ENCODE peak calls at places on chromosomes 2 and 18, in six cellular contexts. G is K562, X is WTC11, T is H1, O is A549, J is HepG2. M is an unnamed sample.

GRCh38 chr18:3213231-3214059 is 6.3 kb downstream of the MYOM1 start:
- DNase-seq in G (peak), X (no peak), T (no peak), O (no peak), J (no peak), M (peak)

GRCh38 chr2:232372231-232373208 is 6.0 kb upstream of the ALPP start:
- DNase-seq in G (no peak), X (peak), T (no peak), O (no peak), J (no peak), M (no peak)

GRCh38 chr2:54481686-54482085 is 25.6 kb downstream of the SPTBN1 start:
- DNase-seq in G (no peak), X (no peak), T (no peak), O (no peak), J (no peak), M (no peak)

GRCh38 chr2:10819714-10820314 is 7.2 kb upstream of the PDIA6 start:
- DNase-seq in G (no peak), X (no peak), T (no peak), O (no peak), J (no peak), M (no peak)

GRCh38 chr2:130963849-130964793 is 127.4 kb downstream of the ARHGEF4 start:
- DNase-seq in G (peak), X (peak), T (peak), O (peak), J (no peak), M (no peak)

GRCh38 chr18:39667905-39668304 is 2102.3 kb upstream of the CELF4 start:
- DNase-seq in G (no peak), X (no peak), T (no peak), O (no peak), J (no peak), M (peak)

GRCh38 chr18:76765649-76766048 is 56.7 kb upstream of the ZNF236 start:
- DNase-seq in G (no peak), X (no peak), T (no peak), O (no peak), J (no peak), M (no peak)

GRCh38 chr18:23872701-23873550 is 141.6 kb upstream of the TTC39C start:
- DNase-seq in G (no peak), X (no peak), T (no peak), O (no peak), J (no peak), M (no peak)

GRCh38 chr2:135230150-135230549 is 178.1 kb downstream of the RAB3GAP1 start:
- DNase-seq in G (peak), X (no peak), T (no peak), O (no peak), J (no peak), M (no peak)

GRCh38 chr2:176536739-176537138 is 267.5 kb downstream of the MTX2 start:
- DNase-seq in G (no peak), X (no peak), T (no peak), O (no peak), J (no peak), M (no peak)

GRCh38 chr2:223123859-223124610 is 72.0 kb downstream of the KCNE4 start:
- DNase-seq in G (no peak), X (no peak), T (no peak), O (no peak), J (no peak), M (no peak)

GRCh38 chr2:16194530-16194929 is 254.2 kb downstream of the MYCN start:
- DNase-seq in G (no peak), X (no peak), T (no peak), O (no peak), J (no peak), M (no peak)

GRCh38 chr2:225765845-225766244 is 366.3 kb downstream of the NYAP2 start:
- DNase-seq in G (no peak), X (no peak), T (no peak), O (no peak), J (no peak), M (no peak)

GRCh38 chr18:22684268-22684667 is 248.9 kb upstream of the RBBP8 start:
- DNase-seq in G (no peak), X (no peak), T (no peak), O (no peak), J (no peak), M (no peak)

GRCh38 chr2:104163611-104164157 is 690.2 kb upstream of the POU3F3 start:
- DNase-seq in G (no peak), X (no peak), T (no peak), O (no peak), J (no peak), M (no peak)

GRCh38 chr2:47867205-47867604 is 39.1 kb downstream of the FBXO11 start:
- DNase-seq in G (no peak), X (no peak), T (no peak), O (no peak), J (no peak), M (peak)

GRCh38 chr2:129174143-129174542 is 805.3 kb upstream of the RAB6C start:
- DNase-seq in G (no peak), X (no peak), T (no peak), O (no peak), J (no peak), M (no peak)

GRCh38 chr2:188979730-188980123 is 5.6 kb downstream of the COL3A1 start:
- DNase-seq in G (no peak), X (no peak), T (no peak), O (no peak), J (no peak), M (no peak)

GRCh38 chr2:52423655-52424054 is 1343.9 kb upstream of the CHAC2 start:
- DNase-seq in G (no peak), X (no peak), T (no peak), O (no peak), J (no peak), M (no peak)

GRCh38 chr2:52428224-52428623 is 1339.4 kb upstream of the CHAC2 start:
- DNase-seq in G (no peak), X (peak), T (no peak), O (no peak), J (no peak), M (no peak)

DNA sequence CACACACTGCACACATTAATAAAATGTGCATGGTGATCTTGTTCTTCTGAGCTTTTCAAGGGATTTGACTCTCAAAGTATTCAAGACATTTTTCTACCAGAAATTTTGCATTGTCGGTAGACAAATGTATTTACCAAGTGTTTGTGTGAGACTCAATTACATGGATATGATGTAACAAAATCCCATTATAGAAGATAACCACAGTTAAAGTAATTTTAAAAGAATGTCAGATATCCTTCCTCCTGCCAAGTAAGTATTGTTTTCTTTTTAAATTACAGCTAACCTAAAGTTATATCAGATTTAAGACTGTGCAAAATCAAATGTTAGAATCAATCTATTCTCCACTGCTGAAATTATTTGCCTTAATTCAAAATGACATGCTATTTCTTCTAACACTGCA is 1344.5 kb upstream of the CHAC2 start:
- DNase-seq in G (no peak), X (no peak), T (no peak), O (no peak), J (no peak), M (no peak)
- TF ChIP-seq JUN in G (no peak), X (no peak), T (no peak), O (no peak), J (no peak), M (no peak)

GRCh38 chr2:80363330-80363729 is 58.8 kb upstream of the LRRTM1 start:
- DNase-seq in G (no peak), X (no peak), T (no peak), O (no peak), J (no peak), M (no peak)
- TF ChIP-seq JUN in G (no peak), X (no peak), T (no peak), O (no peak), J (no peak), M (no peak)

GRCh38 chr2:8496617-8497016 is 185.2 kb upstream of the ID2 start:
- DNase-seq in G (no peak), X (no peak), T (no peak), O (no peak), J (no peak), M (no peak)

GRCh38 chr2:8501061-8501460 is 180.8 kb upstream of the ID2 start:
- DNase-seq in G (no peak), X (no peak), T (no peak), O (no peak), J (no peak), M (no peak)

GRCh38 chr2:8496079-8496478 is 185.8 kb upstream of the ID2 start:
- DNase-seq in G (no peak), X (no peak), T (no peak), O (no peak), J (no peak), M (no peak)

GRCh38 chr2:8502316-8502715 is 179.5 kb upstream of the ID2 start:
- DNase-seq in G (no peak), X (no peak), T (no peak), O (no peak), J (no peak), M (no peak)

DNA sequence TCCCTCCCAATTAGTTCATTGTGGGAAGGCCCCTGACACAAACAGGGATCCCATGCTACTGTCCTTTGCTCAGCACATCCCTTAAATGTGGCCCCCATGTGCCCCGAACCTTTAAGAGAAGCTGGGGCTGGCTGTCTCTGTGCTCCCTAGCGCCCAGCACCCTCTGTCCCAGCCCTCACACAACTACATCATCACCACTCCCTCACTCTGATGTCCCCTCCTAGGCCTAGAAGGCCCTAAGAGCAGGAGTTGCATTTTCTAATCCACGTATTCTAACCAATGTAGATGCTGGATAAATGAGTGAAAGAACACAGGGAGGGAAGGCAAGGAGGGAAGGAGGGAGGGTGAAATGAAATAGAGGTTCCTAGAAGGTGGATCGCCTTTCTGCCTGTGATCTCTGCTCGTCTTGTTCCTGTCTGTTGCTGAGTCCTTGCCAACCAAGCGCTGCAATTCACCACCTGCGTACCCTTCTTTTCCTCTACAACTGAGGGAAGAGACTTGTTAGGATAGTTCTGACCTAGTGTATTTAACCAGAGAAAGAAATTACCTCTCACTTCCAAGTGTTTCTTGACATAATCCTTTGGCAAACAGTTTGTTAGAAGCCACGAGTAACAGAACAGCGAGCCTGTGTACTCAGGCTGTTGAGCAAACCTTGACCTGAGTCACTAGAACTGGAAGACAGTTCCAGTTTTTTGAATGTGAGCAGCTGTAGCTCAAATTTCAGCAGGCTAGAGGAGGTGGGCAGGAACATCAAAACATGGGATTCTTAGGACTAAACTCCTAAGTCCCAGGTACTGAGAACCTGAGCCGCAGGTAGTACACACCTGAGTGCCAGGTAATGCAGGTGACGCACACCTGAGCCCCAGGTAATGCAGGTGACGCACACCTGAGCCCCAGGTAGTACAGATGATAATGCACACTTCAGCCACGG is 181.5 kb upstream of the ID2 start:
- DNase-seq in G (no peak), X (no peak), T (no peak), O (no peak), J (peak), M (no peak)
- TF ChIP-seq JUN in G (no peak), X (no peak), T (no peak), O (no peak), J (no peak), M (no peak)

GRCh38 chr2:145076085-145076484 is 556.2 kb upstream of the ZEB2 start:
- DNase-seq in G (no peak), X (no peak), T (no peak), O (no peak), J (no peak), M (no peak)
- TF ChIP-seq JUN in G (no peak), X (no peak), T (no peak), O (no peak), J (no peak), M (no peak)

DNA sequence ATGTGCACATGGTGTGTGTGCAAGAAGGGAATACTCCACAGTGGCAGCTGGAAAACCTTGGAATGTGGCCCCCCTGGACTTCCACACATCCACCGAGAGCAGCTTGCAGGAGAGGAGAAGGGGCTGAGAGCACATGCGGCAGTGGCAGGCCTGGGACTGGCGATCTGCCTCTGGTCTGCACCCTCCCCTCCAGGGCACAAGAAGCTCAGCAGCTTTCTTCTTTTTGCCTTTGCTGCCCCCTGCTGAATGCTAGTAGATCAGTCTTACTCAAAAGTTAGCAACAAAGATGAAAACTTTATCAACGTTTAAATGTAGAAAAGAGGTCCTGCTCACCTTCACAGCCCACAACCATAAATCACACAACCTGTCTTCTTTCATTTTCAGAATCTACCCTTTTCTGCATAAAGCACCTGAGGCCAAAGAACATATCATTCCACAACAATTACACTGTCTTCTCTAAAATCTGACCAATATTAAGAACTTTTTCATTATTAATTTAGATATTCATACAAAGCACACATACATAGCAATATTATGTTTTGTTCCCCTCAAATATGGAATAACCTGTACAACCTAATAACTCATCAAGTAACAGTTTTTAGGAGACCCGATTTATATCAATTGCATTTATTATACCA is 34.6 kb downstream of the TGFBRAP1 start:
- DNase-seq in G (peak), X (peak), T (peak), O (peak), J (peak), M (peak)
- TF ChIP-seq JUN in G (no peak), X (no peak), T (no peak), O (no peak), J (no peak), M (no peak)